ENCODE peak calls at places on chromosomes 11 and 22, in ten cellular contexts. One of them, this sample, is unnamed.

GRCh38 chr11:118913411-118914125 is 12.2 kb downstream of the BCL9L start:
- DNase-seq in astrocyte of the spinal cord: no peak
- DNase-seq in heart right ventricle: no peak
- DNase-seq in cardiac fibroblast: no peak
- DNase-seq in dorsolateral prefrontal cortex: peak
- DNase-seq in ovary: no peak
- DNase-seq in fibroblast of mammary gland: no peak
- DNase-seq in fibroblast of lung: no peak
- DNase-seq in left ventricle myocardium inferior: peak
- DNase-seq in kidney: peak
- DNase-seq in this sample: no peak

GRCh38 chr11:71495286-71496090 is 31.6 kb upstream of the KRTAP5-7 start:
- DNase-seq in astrocyte of the spinal cord: no peak
- DNase-seq in heart right ventricle: no peak
- DNase-seq in cardiac fibroblast: no peak
- DNase-seq in dorsolateral prefrontal cortex: peak
- DNase-seq in ovary: no peak
- DNase-seq in fibroblast of mammary gland: no peak
- DNase-seq in fibroblast of lung: no peak
- DNase-seq in left ventricle myocardium inferior: no peak
- DNase-seq in kidney: no peak
- DNase-seq in this sample: no peak

GRCh38 chr11:117107701-117108590 is 9.7 kb upstream of the SIK3 start:
- DNase-seq in astrocyte of the spinal cord: no peak
- DNase-seq in heart right ventricle: no peak
- DNase-seq in cardiac fibroblast: peak
- DNase-seq in dorsolateral prefrontal cortex: no peak
- DNase-seq in ovary: no peak
- DNase-seq in fibroblast of mammary gland: peak
- DNase-seq in fibroblast of lung: peak
- DNase-seq in left ventricle myocardium inferior: no peak
- DNase-seq in kidney: no peak
- DNase-seq in this sample: no peak

GRCh38 chr11:132784441-132784840 is 747.9 kb downstream of the OPCML start:
- DNase-seq in astrocyte of the spinal cord: peak
- DNase-seq in heart right ventricle: peak
- DNase-seq in cardiac fibroblast: peak
- DNase-seq in dorsolateral prefrontal cortex: no peak
- DNase-seq in ovary: no peak
- DNase-seq in fibroblast of mammary gland: no peak
- DNase-seq in fibroblast of lung: peak
- DNase-seq in left ventricle myocardium inferior: no peak
- DNase-seq in kidney: no peak
- DNase-seq in this sample: peak

GRCh38 chr11:1049911-1050580 is 13.5 kb upstream of the MUC6 start:
- DNase-seq in astrocyte of the spinal cord: no peak
- DNase-seq in heart right ventricle: no peak
- DNase-seq in cardiac fibroblast: no peak
- DNase-seq in dorsolateral prefrontal cortex: no peak
- DNase-seq in ovary: peak
- DNase-seq in fibroblast of mammary gland: no peak
- DNase-seq in fibroblast of lung: no peak
- DNase-seq in left ventricle myocardium inferior: no peak
- DNase-seq in kidney: peak
- DNase-seq in this sample: no peak

GRCh38 chr22:44331881-44332714 is 19.3 kb upstream of the SHISAL1 start:
- DNase-seq in astrocyte of the spinal cord: no peak
- DNase-seq in heart right ventricle: no peak
- DNase-seq in cardiac fibroblast: peak
- DNase-seq in dorsolateral prefrontal cortex: no peak
- DNase-seq in ovary: no peak
- DNase-seq in fibroblast of mammary gland: no peak
- DNase-seq in fibroblast of lung: peak
- DNase-seq in left ventricle myocardium inferior: peak
- DNase-seq in kidney: no peak
- DNase-seq in this sample: no peak

GRCh38 chr11:73192272-73192671 is 25.8 kb upstream of the P2RY2 start:
- DNase-seq in astrocyte of the spinal cord: no peak
- DNase-seq in heart right ventricle: no peak
- DNase-seq in cardiac fibroblast: no peak
- DNase-seq in dorsolateral prefrontal cortex: peak
- DNase-seq in ovary: peak
- DNase-seq in fibroblast of mammary gland: no peak
- DNase-seq in fibroblast of lung: no peak
- DNase-seq in left ventricle myocardium inferior: no peak
- DNase-seq in kidney: peak
- DNase-seq in this sample: no peak

GRCh38 chr11:623999-624704 is 603 bp downstream of the CDHR5 start:
- DNase-seq in astrocyte of the spinal cord: no peak
- DNase-seq in heart right ventricle: no peak
- DNase-seq in cardiac fibroblast: no peak
- DNase-seq in dorsolateral prefrontal cortex: no peak
- DNase-seq in ovary: peak
- DNase-seq in fibroblast of mammary gland: peak
- DNase-seq in fibroblast of lung: peak
- DNase-seq in left ventricle myocardium inferior: no peak
- DNase-seq in kidney: peak
- DNase-seq in this sample: no peak

GRCh38 chr11:129291556-129291955 is 84.1 kb upstream of the BARX2 start:
- DNase-seq in astrocyte of the spinal cord: no peak
- DNase-seq in heart right ventricle: no peak
- DNase-seq in cardiac fibroblast: no peak
- DNase-seq in dorsolateral prefrontal cortex: peak
- DNase-seq in ovary: no peak
- DNase-seq in fibroblast of mammary gland: no peak
- DNase-seq in fibroblast of lung: no peak
- DNase-seq in left ventricle myocardium inferior: no peak
- DNase-seq in kidney: no peak
- DNase-seq in this sample: no peak

GRCh38 chr22:40484906-40485660 is 114.7 kb downstream of the SGSM3 start:
- DNase-seq in astrocyte of the spinal cord: no peak
- DNase-seq in heart right ventricle: no peak
- DNase-seq in cardiac fibroblast: peak
- DNase-seq in dorsolateral prefrontal cortex: no peak
- DNase-seq in ovary: no peak
- DNase-seq in fibroblast of mammary gland: peak
- DNase-seq in fibroblast of lung: peak
- DNase-seq in left ventricle myocardium inferior: no peak
- DNase-seq in kidney: no peak
- DNase-seq in this sample: no peak

GRCh38 chr22:38172489-38173155 is 9.0 kb downstream of the PLA2G6 start:
- DNase-seq in astrocyte of the spinal cord: peak
- DNase-seq in heart right ventricle: peak
- DNase-seq in cardiac fibroblast: peak
- DNase-seq in dorsolateral prefrontal cortex: peak
- DNase-seq in ovary: peak
- DNase-seq in fibroblast of mammary gland: no peak
- DNase-seq in fibroblast of lung: peak
- DNase-seq in left ventricle myocardium inferior: peak
- DNase-seq in kidney: peak
- DNase-seq in this sample: no peak

GRCh38 chr11:117473692-117474091 is 146.0 kb downstream of the CEP164 start:
- DNase-seq in astrocyte of the spinal cord: no peak
- DNase-seq in heart right ventricle: no peak
- DNase-seq in cardiac fibroblast: no peak
- DNase-seq in dorsolateral prefrontal cortex: no peak
- DNase-seq in ovary: peak
- DNase-seq in fibroblast of mammary gland: no peak
- DNase-seq in fibroblast of lung: no peak
- DNase-seq in left ventricle myocardium inferior: no peak
- DNase-seq in kidney: no peak
- DNase-seq in this sample: no peak

GRCh38 chr11:9639985-9640384 is 23.9 kb upstream of the SWAP70 start:
- DNase-seq in astrocyte of the spinal cord: no peak
- DNase-seq in heart right ventricle: no peak
- DNase-seq in cardiac fibroblast: peak
- DNase-seq in dorsolateral prefrontal cortex: no peak
- DNase-seq in ovary: no peak
- DNase-seq in fibroblast of mammary gland: no peak
- DNase-seq in fibroblast of lung: no peak
- DNase-seq in left ventricle myocardium inferior: no peak
- DNase-seq in kidney: no peak
- DNase-seq in this sample: no peak

GRCh38 chr11:56103210-56103737 is at the start of gene OR8H2:
- DNase-seq in astrocyte of the spinal cord: no peak
- DNase-seq in heart right ventricle: no peak
- DNase-seq in cardiac fibroblast: no peak
- DNase-seq in dorsolateral prefrontal cortex: no peak
- DNase-seq in ovary: no peak
- DNase-seq in fibroblast of mammary gland: no peak
- DNase-seq in fibroblast of lung: no peak
- DNase-seq in left ventricle myocardium inferior: no peak
- DNase-seq in kidney: no peak
- DNase-seq in this sample: no peak

GRCh38 chr11:46055371-46055770 is 65.9 kb downstream of the PHF21A start:
- DNase-seq in astrocyte of the spinal cord: peak
- DNase-seq in heart right ventricle: no peak
- DNase-seq in cardiac fibroblast: peak
- DNase-seq in dorsolateral prefrontal cortex: no peak
- DNase-seq in ovary: no peak
- DNase-seq in fibroblast of mammary gland: peak
- DNase-seq in fibroblast of lung: peak
- DNase-seq in left ventricle myocardium inferior: no peak
- DNase-seq in kidney: no peak
- DNase-seq in this sample: no peak

GRCh38 chr11:13028322-13028721 is 19.2 kb downstream of the RASSF10 start:
- DNase-seq in astrocyte of the spinal cord: no peak
- DNase-seq in heart right ventricle: no peak
- DNase-seq in cardiac fibroblast: no peak
- DNase-seq in dorsolateral prefrontal cortex: no peak
- DNase-seq in ovary: no peak
- DNase-seq in fibroblast of mammary gland: no peak
- DNase-seq in fibroblast of lung: no peak
- DNase-seq in left ventricle myocardium inferior: no peak
- DNase-seq in kidney: no peak
- DNase-seq in this sample: no peak

GRCh38 chr22:29092243-29092642 is 19.4 kb downstream of the KREMEN1 start:
- DNase-seq in astrocyte of the spinal cord: no peak
- DNase-seq in heart right ventricle: no peak
- DNase-seq in cardiac fibroblast: no peak
- DNase-seq in dorsolateral prefrontal cortex: no peak
- DNase-seq in ovary: no peak
- DNase-seq in fibroblast of mammary gland: no peak
- DNase-seq in fibroblast of lung: no peak
- DNase-seq in left ventricle myocardium inferior: no peak
- DNase-seq in kidney: no peak
- DNase-seq in this sample: no peak

GRCh38 chr11:76669901-76670474 is 559 bp downstream of the LRRC32 start:
- DNase-seq in astrocyte of the spinal cord: peak
- DNase-seq in heart right ventricle: peak
- DNase-seq in cardiac fibroblast: peak
- DNase-seq in dorsolateral prefrontal cortex: no peak
- DNase-seq in ovary: peak
- DNase-seq in fibroblast of mammary gland: peak
- DNase-seq in fibroblast of lung: peak
- DNase-seq in left ventricle myocardium inferior: no peak
- DNase-seq in kidney: peak
- DNase-seq in this sample: peak

GRCh38 chr11:46427364-46427763 is 35.8 kb upstream of the CHRM4 start:
- DNase-seq in astrocyte of the spinal cord: no peak
- DNase-seq in heart right ventricle: no peak
- DNase-seq in cardiac fibroblast: no peak
- DNase-seq in dorsolateral prefrontal cortex: no peak
- DNase-seq in ovary: no peak
- DNase-seq in fibroblast of mammary gland: no peak
- DNase-seq in fibroblast of lung: no peak
- DNase-seq in left ventricle myocardium inferior: no peak
- DNase-seq in kidney: no peak
- DNase-seq in this sample: no peak

GRCh38 chr11:75980031-75980430 is 165.0 kb downstream of the UVRAG start:
- DNase-seq in astrocyte of the spinal cord: no peak
- DNase-seq in heart right ventricle: no peak
- DNase-seq in cardiac fibroblast: no peak
- DNase-seq in dorsolateral prefrontal cortex: no peak
- DNase-seq in ovary: no peak
- DNase-seq in fibroblast of mammary gland: no peak
- DNase-seq in fibroblast of lung: no peak
- DNase-seq in left ventricle myocardium inferior: no peak
- DNase-seq in kidney: no peak
- DNase-seq in this sample: no peak

GRCh38 chr11:22089609-22090008 is 103.3 kb upstream of the ANO5 start:
- DNase-seq in astrocyte of the spinal cord: no peak
- DNase-seq in heart right ventricle: no peak
- DNase-seq in cardiac fibroblast: no peak
- DNase-seq in dorsolateral prefrontal cortex: no peak
- DNase-seq in ovary: no peak
- DNase-seq in fibroblast of mammary gland: no peak
- DNase-seq in fibroblast of lung: no peak
- DNase-seq in left ventricle myocardium inferior: no peak
- DNase-seq in kidney: no peak
- DNase-seq in this sample: no peak

GRCh38 chr11:108975641-108976071 is 310.8 kb downstream of the DDX10 start:
- DNase-seq in astrocyte of the spinal cord: no peak
- DNase-seq in heart right ventricle: peak
- DNase-seq in cardiac fibroblast: no peak
- DNase-seq in dorsolateral prefrontal cortex: no peak
- DNase-seq in ovary: no peak
- DNase-seq in fibroblast of mammary gland: no peak
- DNase-seq in fibroblast of lung: no peak
- DNase-seq in left ventricle myocardium inferior: peak
- DNase-seq in kidney: no peak
- DNase-seq in this sample: no peak
- H3K4me3 ChIP-seq in astrocyte of the spinal cord: no peak
- H3K4me3 ChIP-seq in heart right ventricle: no peak
- H3K4me3 ChIP-seq in cardiac fibroblast: no peak
- H3K4me3 ChIP-seq in dorsolateral prefrontal cortex: no peak
- H3K4me3 ChIP-seq in ovary: no peak
- H3K4me3 ChIP-seq in fibroblast of mammary gland: no peak
- H3K4me3 ChIP-seq in fibroblast of lung: no peak
- H3K4me3 ChIP-seq in left ventricle myocardium inferior: no peak
- H3K4me3 ChIP-seq in kidney: no peak
- H3K4me3 ChIP-seq in this sample: no peak

GRCh38 chr11:62245271-62245753 is 3.3 kb downstream of the SCGB1D2 start:
- DNase-seq in astrocyte of the spinal cord: peak
- DNase-seq in heart right ventricle: no peak
- DNase-seq in cardiac fibroblast: peak
- DNase-seq in dorsolateral prefrontal cortex: no peak
- DNase-seq in ovary: no peak
- DNase-seq in fibroblast of mammary gland: peak
- DNase-seq in fibroblast of lung: peak
- DNase-seq in left ventricle myocardium inferior: no peak
- DNase-seq in kidney: no peak
- DNase-seq in this sample: peak
- TF ChIP-seq CTCF in astrocyte of the spinal cord: peak
- TF ChIP-seq CTCF in heart right ventricle: no peak
- TF ChIP-seq CTCF in cardiac fibroblast: peak
- TF ChIP-seq CTCF in dorsolateral prefrontal cortex: peak
- TF ChIP-seq CTCF in ovary: no peak
- TF ChIP-seq CTCF in fibroblast of mammary gland: peak
- TF ChIP-seq CTCF in fibroblast of lung: no peak
- TF ChIP-seq CTCF in left ventricle myocardium inferior: no peak
- TF ChIP-seq CTCF in kidney: no peak
- TF ChIP-seq CTCF in this sample: no peak

GRCh38 chr11:124846058-124846719 is 19.0 kb upstream of the ROBO3 start:
- DNase-seq in astrocyte of the spinal cord: no peak
- DNase-seq in heart right ventricle: no peak
- DNase-seq in cardiac fibroblast: no peak
- DNase-seq in dorsolateral prefrontal cortex: no peak
- DNase-seq in ovary: no peak
- DNase-seq in fibroblast of mammary gland: no peak
- DNase-seq in fibroblast of lung: no peak
- DNase-seq in left ventricle myocardium inferior: no peak
- DNase-seq in kidney: no peak
- DNase-seq in this sample: no peak
- H3K4me3 ChIP-seq in astrocyte of the spinal cord: no peak
- H3K4me3 ChIP-seq in heart right ventricle: no peak
- H3K4me3 ChIP-seq in cardiac fibroblast: no peak
- H3K4me3 ChIP-seq in dorsolateral prefrontal cortex: no peak
- H3K4me3 ChIP-seq in ovary: no peak
- H3K4me3 ChIP-seq in fibroblast of mammary gland: no peak
- H3K4me3 ChIP-seq in fibroblast of lung: no peak
- H3K4me3 ChIP-seq in left ventricle myocardium inferior: no peak
- H3K4me3 ChIP-seq in kidney: no peak
- H3K4me3 ChIP-seq in this sample: no peak

GRCh38 chr22:42511401-42511891 is 8.2 kb downstream of the RRP7A start:
- DNase-seq in astrocyte of the spinal cord: no peak
- DNase-seq in heart right ventricle: no peak
- DNase-seq in cardiac fibroblast: peak
- DNase-seq in dorsolateral prefrontal cortex: no peak
- DNase-seq in ovary: peak
- DNase-seq in fibroblast of mammary gland: no peak
- DNase-seq in fibroblast of lung: no peak
- DNase-seq in left ventricle myocardium inferior: no peak
- DNase-seq in kidney: no peak
- DNase-seq in this sample: no peak
- TF ChIP-seq CTCF in astrocyte of the spinal cord: no peak
- TF ChIP-seq CTCF in heart right ventricle: no peak
- TF ChIP-seq CTCF in cardiac fibroblast: no peak
- TF ChIP-seq CTCF in dorsolateral prefrontal cortex: no peak
- TF ChIP-seq CTCF in ovary: no peak
- TF ChIP-seq CTCF in fibroblast of mammary gland: no peak
- TF ChIP-seq CTCF in fibroblast of lung: no peak
- TF ChIP-seq CTCF in left ventricle myocardium inferior: no peak
- TF ChIP-seq CTCF in kidney: no peak
- TF ChIP-seq CTCF in this sample: no peak